ENCODE peak calls at places on chromosomes 11 and 22, in four cellular contexts. W is HepG2, H is GM12878, Y is K562. T is an unnamed sample.

GRCh38 chr22:31618057-31618456 is 44.0 kb downstream of the PISD start:
- DNase-seq in W (no peak), Y (no peak), H (no peak), T (no peak)

GRCh38 chr11:87037450-87038234 is at the start of gene TMEM135:
- DNase-seq in H (peak), Y (peak), W (peak), T (peak)

GRCh38 chr11:42571486-42572230 is 740.1 kb upstream of the API5 start:
- DNase-seq in Y (no peak), H (no peak), W (no peak), T (no peak)

GRCh38 chr11:57873196-57873911 is 111.8 kb downstream of the CTNND1 start:
- DNase-seq in Y (no peak), W (no peak), H (no peak), T (no peak)

GRCh38 chr11:46426233-46426991 is 34.8 kb upstream of the CHRM4 start:
- DNase-seq in Y (no peak), H (no peak), W (no peak), T (no peak)

GRCh38 chr11:10304495-10305261 is at the start of gene ADM:
- DNase-seq in H (no peak), W (peak), Y (peak), T (no peak)

GRCh38 chr22:47205562-47205961 is 443.1 kb downstream of the TBC1D22A start:
- DNase-seq in Y (no peak), H (no peak), W (no peak), T (no peak)

GRCh38 chr11:9808943-9809342 is 145.1 kb downstream of the SWAP70 start:
- DNase-seq in H (no peak), W (peak), Y (no peak), T (no peak)

GRCh38 chr11:69696749-69697488 is 6.9 kb downstream of the FGF19 start:
- DNase-seq in W (no peak), H (no peak), Y (no peak), T (no peak)

GRCh38 chr11:7165911-7166310 is 77.1 kb downstream of the RBMXL2 start:
- DNase-seq in Y (no peak), W (no peak), H (no peak), T (no peak)

GRCh38 chr11:10809373-10810199 is 860 bp upstream of the EIF4G2 start:
- DNase-seq in Y (peak), W (no peak), H (no peak), T (peak)

GRCh38 chr11:83035070-83035854 is 36.4 kb downstream of the RAB30 start:
- DNase-seq in W (no peak), H (no peak), Y (no peak), T (no peak)

GRCh38 chr11:75733346-75734107 is 15.9 kb downstream of the MOGAT2 start:
- DNase-seq in W (no peak), Y (no peak), H (no peak), T (no peak)

GRCh38 chr11:40316171-40316570 is 1143.3 kb downstream of the LRRC4C start:
- DNase-seq in H (no peak), Y (no peak), W (no peak), T (no peak)

GRCh38 chr11:100684101-100685065 is 2.7 kb upstream of the ARHGAP42 start:
- DNase-seq in H (no peak), Y (no peak), W (peak), T (no peak)

GRCh38 chr22:46602025-46602424 is 18.2 kb upstream of the GRAMD4 start:
- DNase-seq in H (no peak), Y (no peak), W (no peak), T (no peak)

GRCh38 chr11:36352919-36353318 is 56.8 kb downstream of the PRR5L start:
- DNase-seq in Y (no peak), H (no peak), W (no peak), T (no peak)

GRCh38 chr11:17075506-17075905 is 2.0 kb downstream of the RPS13 start:
- DNase-seq in H (no peak), W (no peak), Y (no peak), T (no peak)

GRCh38 chr11:63609536-63609935 is 4.7 kb downstream of the PLAAT3 start:
- DNase-seq in H (no peak), Y (no peak), W (no peak), T (no peak)

GRCh38 chr22:30876221-30876751 is 92.3 kb downstream of the MORC2 start:
- DNase-seq in H (no peak), W (no peak), Y (no peak), T (no peak)

GRCh38 chr11:15843309-15843857 is 513.0 kb downstream of the SOX6 start:
- DNase-seq in H (no peak), W (no peak), Y (no peak), T (no peak)

DNA sequence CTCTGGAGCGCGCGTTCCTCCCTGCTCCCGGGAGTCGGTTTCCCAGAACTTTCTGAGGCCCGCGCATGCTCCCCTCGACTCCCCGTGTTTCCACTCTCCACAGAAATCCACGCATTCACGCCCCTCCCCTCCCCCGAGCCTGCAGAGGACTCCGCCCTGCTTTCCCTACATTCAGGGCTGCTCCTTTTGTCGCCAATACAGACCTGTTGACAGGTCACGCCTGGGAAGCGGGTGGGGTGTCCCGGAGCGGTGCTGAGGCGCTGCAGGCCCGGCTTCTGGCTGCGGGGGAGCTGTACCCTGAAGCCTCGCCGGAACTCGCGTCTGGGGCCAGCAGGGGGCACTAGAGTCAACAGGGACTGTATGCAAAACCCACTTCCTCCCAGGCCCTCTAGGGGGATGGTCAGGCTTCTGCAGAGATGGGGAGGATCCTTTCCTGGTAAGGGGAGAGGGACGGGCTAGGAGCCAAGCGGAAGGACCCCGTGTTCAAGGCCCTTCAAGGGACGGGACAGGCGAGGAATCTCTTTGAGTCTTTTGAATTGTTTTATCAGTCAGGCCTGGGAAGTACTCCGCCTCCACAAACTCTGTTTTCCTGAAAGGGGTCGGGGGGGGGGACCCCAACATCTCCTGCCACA is at the start of gene PRAME:
- DNase-seq in H (peak), Y (peak), W (peak), T (peak)
- TF ChIP-seq HDAC2 in H (no peak), Y (no peak), W (no peak), T (no peak)

DNA sequence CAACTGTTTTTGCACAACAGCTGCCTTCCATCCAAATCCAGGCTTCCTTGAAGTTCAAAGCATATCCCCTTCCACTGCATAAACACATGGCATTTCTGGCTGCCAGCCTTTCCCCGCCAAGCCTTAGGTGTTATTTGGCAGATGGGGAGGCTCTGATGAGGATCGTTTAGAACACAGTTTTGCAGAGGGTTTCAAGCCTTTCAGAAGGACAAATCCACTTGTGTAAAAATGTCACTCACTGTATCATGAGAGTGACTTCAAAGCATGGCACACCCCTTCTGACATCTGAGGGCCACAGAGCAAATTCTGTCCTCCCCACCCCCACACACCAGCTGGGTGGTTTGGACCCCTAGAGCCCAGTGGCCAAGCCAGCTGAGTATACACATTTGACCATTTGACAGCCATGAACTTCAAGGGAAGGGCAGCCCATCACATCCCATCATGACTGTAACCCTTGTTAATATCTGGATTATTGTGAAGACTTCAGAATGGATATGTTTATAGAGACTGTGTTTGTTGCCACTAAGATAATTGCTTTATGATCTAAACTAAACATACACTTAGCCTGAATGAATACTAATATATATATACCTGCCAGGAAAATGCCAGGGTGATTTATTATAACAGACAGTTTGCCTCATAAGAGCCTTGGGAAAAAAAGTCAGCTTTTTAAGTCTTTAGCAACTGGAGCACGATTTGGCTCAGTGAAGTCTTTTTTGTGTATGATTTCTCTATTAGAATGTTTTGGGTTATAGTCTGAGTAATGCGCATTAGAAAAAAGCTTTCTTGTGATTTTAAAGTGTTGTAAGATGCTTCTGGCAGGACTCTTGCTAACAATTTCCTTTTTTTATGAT is 31.9 kb downstream of the FBLN1 start:
- DNase-seq in H (no peak), Y (no peak), W (no peak), T (no peak)
- TF ChIP-seq ATF3 in H (no peak), Y (no peak), W (no peak), T (no peak)

GRCh38 chr11:129694966-129695365 is 120.7 kb upstream of the TMEM45B start:
- DNase-seq in Y (no peak), H (no peak), W (no peak), T (no peak)
- TF ChIP-seq HDAC2 in Y (no peak), H (no peak), W (no peak), T (no peak)

GRCh38 chr11:3165916-3166267 is 782 bp upstream of the OSBPL5 start:
- DNase-seq in W (no peak), H (no peak), Y (no peak), T (no peak)

GRCh38 chr11:3164138-3164539 is 971 bp downstream of the OSBPL5 start:
- DNase-seq in Y (peak), W (no peak), H (no peak), T (no peak)

GRCh38 chr11:3164540-3165151 is 464 bp downstream of the OSBPL5 start:
- DNase-seq in Y (peak), H (no peak), W (no peak), T (no peak)

GRCh38 chr11:3166268-3167142 is 1.4 kb upstream of the OSBPL5 start:
- DNase-seq in Y (no peak), W (no peak), H (no peak), T (no peak)

GRCh38 chr11:3165152-3165705 is at the start of gene OSBPL5:
- DNase-seq in W (no peak), Y (peak), H (no peak), T (no peak)
- TF ChIP-seq ATF3 in W (no peak), Y (no peak), H (no peak), T (no peak)

T was measured in H1.